ENCODE peak calls at places on chromosomes 3 and 15, in five cellular contexts. N is cardiac muscle cell; A is CD8-positive, alpha-beta T cell; D is transverse colon; O is astrocyte. Q is an unnamed sample. For H3K9me3, the result is how much of the 10 kb centered on the place peaks cover.

GRCh38 chr3:113285741-113286140 is 74.4 kb downstream of the BOC start:
- DNase-seq in N (no peak), A (no peak), D (no peak), O (peak), Q (no peak)

GRCh38 chr3:50610181-50610971 is 1.2 kb downstream of the CISH start:
- DNase-seq in N (peak), A (peak), D (peak), O (no peak), Q (no peak)

GRCh38 chr15:71275566-71276354 is 160.5 kb downstream of the THSD4 start:
- DNase-seq in N (no peak), A (no peak), D (no peak), O (peak), Q (no peak)

GRCh38 chr15:77075528-77075927 is 4.6 kb upstream of the TSPAN3 start:
- DNase-seq in N (no peak), A (no peak), D (no peak), O (peak), Q (no peak)

GRCh38 chr3:16476636-16477035 is 36.9 kb downstream of the RFTN1 start:
- DNase-seq in N (peak), A (no peak), D (no peak), O (peak), Q (peak)

GRCh38 chr3:161409069-161409468 is 37.8 kb upstream of the SPTSSB start:
- DNase-seq in N (peak), A (peak), D (no peak), O (no peak), Q (no peak)

GRCh38 chr15:91468861-91469260 is 368.8 kb downstream of the SV2B start:
- DNase-seq in N (no peak), A (no peak), D (no peak), O (no peak), Q (no peak)

GRCh38 chr3:127691974-127692373 is 19.2 kb downstream of the ABTB1 start:
- DNase-seq in N (no peak), A (no peak), D (no peak), O (no peak), Q (no peak)

GRCh38 chr3:148101061-148101460 is 596.6 kb upstream of the AGTR1 start:
- DNase-seq in N (no peak), A (no peak), D (no peak), O (peak), Q (no peak)

GRCh38 chr3:20080956-20081554 is 40.8 kb downstream of the KAT2B start:
- DNase-seq in N (no peak), A (peak), D (peak), O (peak), Q (no peak)

GRCh38 chr15:78368671-78369070 is 28.5 kb downstream of the CRABP1 start:
- DNase-seq in N (no peak), A (no peak), D (no peak), O (no peak), Q (no peak)

GRCh38 chr3:144403040-144403457 is 431.4 kb downstream of the DIPK2A start:
- DNase-seq in N (peak), A (no peak), D (no peak), O (peak), Q (no peak)

GRCh38 chr3:27345045-27345444 is 24.1 kb downstream of the NEK10 start:
- DNase-seq in N (no peak), A (no peak), D (no peak), O (no peak), Q (no peak)

GRCh38 chr15:68930268-68931022 is at the start of gene SPESP1:
- DNase-seq in N (peak), A (peak), D (peak), O (peak), Q (peak)

GRCh38 chr3:114721864-114722263 is 425.2 kb downstream of the ZBTB20 start:
- DNase-seq in N (no peak), A (no peak), D (no peak), O (no peak), Q (no peak)

GRCh38 chr15:76293361-76293760 is 17.9 kb downstream of the ETFA start:
- DNase-seq in N (no peak), A (no peak), D (no peak), O (peak), Q (no peak)

GRCh38 chr15:53976844-53977392 is 1.3 kb upstream of the UNC13C start:
- DNase-seq in N (no peak), A (no peak), D (no peak), O (no peak), Q (no peak)

GRCh38 chr15:75763137-75763611 is 50.5 kb upstream of the CSPG4 start:
- DNase-seq in N (no peak), A (no peak), D (no peak), O (no peak), Q (no peak)

GRCh38 chr3:143482106-143483088 is 362.8 kb downstream of the CHST2 start:
- DNase-seq in N (no peak), A (no peak), D (no peak), O (peak), Q (no peak)

GRCh38 chr15:45943255-45943654 is 308.4 kb downstream of the SQOR start:
- DNase-seq in N (no peak), A (no peak), D (no peak), O (no peak), Q (no peak)

GRCh38 chr15:94164202-94164807 is 67.1 kb upstream of the MCTP2 start:
- DNase-seq in N (peak), A (peak), D (peak), O (no peak), Q (peak)

GRCh38 chr15:97567411-97567810 is 393.1 kb upstream of the ARRDC4 start:
- DNase-seq in N (no peak), A (no peak), D (no peak), O (no peak), Q (no peak)

GRCh38 chr3:151290673-151291072 is 12.3 kb upstream of the P2RY14 start:
- DNase-seq in N (peak), A (no peak), D (no peak), O (no peak), Q (no peak)
- TF ChIP-seq CTCF in N (peak), A (no peak), D (no peak), O (peak), Q (peak)

DNA sequence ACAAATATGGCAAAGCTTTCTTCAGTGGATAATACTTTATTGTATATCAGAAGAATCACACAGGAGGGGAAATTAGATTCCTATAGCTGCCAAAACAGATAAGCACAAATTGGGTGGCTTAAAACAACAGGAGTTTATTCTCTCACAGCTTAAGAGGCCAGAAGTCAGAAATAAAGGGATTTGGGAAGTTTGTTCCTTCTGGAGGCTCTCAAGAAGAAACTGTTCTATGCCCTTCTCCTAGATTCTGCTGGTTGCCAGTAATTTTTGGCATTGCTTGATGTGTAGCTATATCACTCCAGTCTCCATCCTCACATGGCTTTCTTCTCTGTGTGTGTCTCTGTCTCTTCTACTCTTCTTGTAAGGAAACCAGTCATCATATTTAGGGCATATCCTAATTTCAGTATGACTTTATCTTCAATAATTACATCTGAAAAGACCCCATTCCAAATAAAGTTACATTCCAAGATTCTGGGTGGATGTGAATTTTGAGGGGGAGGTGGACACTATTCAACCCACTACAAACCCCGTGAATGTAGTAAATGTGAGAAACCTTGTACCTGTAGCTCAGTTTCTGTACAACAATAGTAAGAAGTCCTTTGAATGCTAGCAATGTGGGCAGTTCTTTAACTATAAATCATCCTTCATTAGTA is 22.2 kb upstream of the WNT7A start:
- DNase-seq in N (no peak), A (no peak), D (no peak), O (no peak), Q (no peak)
- H3K9me3 ChIP-seq in N (under half), A (under half), D (under half), O (under half), Q (under half)

GRCh38 chr3:38397320-38397719 is 50.7 kb downstream of the XYLB start:
- DNase-seq in N (peak), A (peak), D (no peak), O (peak), Q (no peak)

GRCh38 chr3:38387862-38388261 is 41.3 kb downstream of the XYLB start:
- DNase-seq in N (no peak), A (no peak), D (no peak), O (no peak), Q (no peak)

GRCh38 chr3:38396861-38397260 is 50.3 kb downstream of the XYLB start:
- DNase-seq in N (no peak), A (no peak), D (no peak), O (no peak), Q (no peak)

GRCh38 chr3:38396239-38396638 is 49.7 kb downstream of the XYLB start:
- DNase-seq in N (no peak), A (no peak), D (no peak), O (no peak), Q (no peak)

GRCh38 chr3:38392604-38393163 is 46.1 kb downstream of the XYLB start:
- DNase-seq in N (no peak), A (no peak), D (no peak), O (no peak), Q (no peak)
- TF ChIP-seq CTCF in N (no peak), A (no peak), D (no peak), O (no peak), Q (no peak)

GRCh38 chr15:64749999-64750657 is 25.3 kb downstream of the RBPMS2 start:
- DNase-seq in N (peak), A (no peak), D (no peak), O (peak), Q (no peak)

GRCh38 chr15:64753419-64754185 is 21.8 kb downstream of the RBPMS2 start:
- DNase-seq in N (no peak), A (no peak), D (no peak), O (no peak), Q (no peak)

GRCh38 chr15:64755427-64755823 is 20.0 kb downstream of the RBPMS2 start:
- DNase-seq in N (no peak), A (no peak), D (no peak), O (no peak), Q (no peak)

GRCh38 chr15:64751464-64751863 is 23.9 kb downstream of the RBPMS2 start:
- DNase-seq in N (no peak), A (no peak), D (no peak), O (no peak), Q (no peak)

GRCh38 chr15:64754663-64755426 is 20.5 kb downstream of the RBPMS2 start:
- DNase-seq in N (no peak), A (no peak), D (no peak), O (no peak), Q (no peak)
- H3K9me3 ChIP-seq in N (under half), A (under half), D (under half), O (under half), Q (under half)

Q was measured in AG04450.